ENCODE peak calls at places on chromosomes 5 and 9, in five cellular contexts. One of them, this sample, is unnamed.

GRCh38 chr9:76441551-76442322 is 17.2 kb upstream of the GCNT1 start:
- DNase-seq in A549: no peak
- DNase-seq in K562: peak; percentile 8
- DNase-seq in HepG2: no peak
- DNase-seq in GM12878: peak; percentile 72
- DNase-seq in this sample: no peak

GRCh38 chr9:104279535-104280215 is 185.6 kb downstream of the SMC2 start:
- DNase-seq in A549: no peak
- DNase-seq in K562: no peak
- DNase-seq in HepG2: no peak
- DNase-seq in GM12878: no peak
- DNase-seq in this sample: no peak

GRCh38 chr5:59123595-59124561 is 541.0 kb downstream of the RAB3C start:
- DNase-seq in A549: peak; percentile 60
- DNase-seq in K562: no peak
- DNase-seq in HepG2: no peak
- DNase-seq in GM12878: peak; percentile 52
- DNase-seq in this sample: no peak

GRCh38 chr5:90968319-90968718 is 409.7 kb downstream of the ADGRV1 start:
- DNase-seq in A549: no peak
- DNase-seq in K562: no peak
- DNase-seq in HepG2: no peak
- DNase-seq in GM12878: no peak
- DNase-seq in this sample: peak; percentile 36

GRCh38 chr5:110251366-110251765 is 475.1 kb downstream of the TMEM232 start:
- DNase-seq in A549: no peak
- DNase-seq in K562: no peak
- DNase-seq in HepG2: no peak
- DNase-seq in GM12878: no peak
- DNase-seq in this sample: no peak

GRCh38 chr5:10199700-10200099 is 50.0 kb downstream of the ATPSCKMT start:
- DNase-seq in A549: no peak
- DNase-seq in K562: no peak
- DNase-seq in HepG2: no peak
- DNase-seq in GM12878: no peak
- DNase-seq in this sample: no peak

GRCh38 chr5:132060501-132061161 is at the start of gene IL3:
- DNase-seq in A549: no peak
- DNase-seq in K562: no peak
- DNase-seq in HepG2: no peak
- DNase-seq in GM12878: no peak
- DNase-seq in this sample: peak; percentile 3

GRCh38 chr5:104430977-104431620 is 868.5 kb upstream of the NUDT12 start:
- DNase-seq in A549: no peak
- DNase-seq in K562: no peak
- DNase-seq in HepG2: no peak
- DNase-seq in GM12878: no peak
- DNase-seq in this sample: no peak

GRCh38 chr5:162768962-162769464 is 668.4 kb upstream of the CCNG1 start:
- DNase-seq in A549: no peak
- DNase-seq in K562: no peak
- DNase-seq in HepG2: no peak
- DNase-seq in GM12878: peak; percentile 9
- DNase-seq in this sample: no peak

GRCh38 chr5:14665110-14665822 is 748 bp downstream of the OTULIN start:
- DNase-seq in A549: peak; percentile 29
- DNase-seq in K562: peak; percentile 70
- DNase-seq in HepG2: peak; percentile 70
- DNase-seq in GM12878: no peak
- DNase-seq in this sample: peak; percentile 53

GRCh38 chr5:124103671-124104070 is 591.7 kb downstream of the CSNK1G3 start:
- DNase-seq in A549: no peak
- DNase-seq in K562: no peak
- DNase-seq in HepG2: no peak
- DNase-seq in GM12878: no peak
- DNase-seq in this sample: no peak

GRCh38 chr5:5220896-5221295 is 80.8 kb downstream of the ADAMTS16 start:
- DNase-seq in A549: no peak
- DNase-seq in K562: no peak
- DNase-seq in HepG2: no peak
- DNase-seq in GM12878: no peak
- DNase-seq in this sample: no peak

GRCh38 chr5:8329773-8330172 is 460.8 kb downstream of the MTRR start:
- DNase-seq in A549: peak; percentile 6
- DNase-seq in K562: no peak
- DNase-seq in HepG2: no peak
- DNase-seq in GM12878: no peak
- DNase-seq in this sample: no peak

GRCh38 chr5:135951807-135952206 is 3.0 kb downstream of the LECT2 start:
- DNase-seq in A549: no peak
- DNase-seq in K562: no peak
- DNase-seq in HepG2: no peak
- DNase-seq in GM12878: no peak
- DNase-seq in this sample: no peak

GRCh38 chr5:95715799-95716461 is 15.2 kb upstream of the RHOBTB3 start:
- DNase-seq in A549: peak; percentile 11
- DNase-seq in K562: no peak
- DNase-seq in HepG2: no peak
- DNase-seq in GM12878: no peak
- DNase-seq in this sample: no peak

GRCh38 chr9:89387197-89387849 is 69.0 kb downstream of the SECISBP2 start:
- DNase-seq in A549: no peak
- DNase-seq in K562: no peak
- DNase-seq in HepG2: no peak
- DNase-seq in GM12878: no peak
- DNase-seq in this sample: no peak

GRCh38 chr9:13190040-13190439 is 89.5 kb downstream of the MPDZ start:
- DNase-seq in A549: no peak
- DNase-seq in K562: no peak
- DNase-seq in HepG2: no peak
- DNase-seq in GM12878: no peak
- DNase-seq in this sample: no peak

GRCh38 chr9:108606408-108606807 is 249.4 kb downstream of the ACTL7B start:
- DNase-seq in A549: peak; percentile 12
- DNase-seq in K562: no peak
- DNase-seq in HepG2: no peak
- DNase-seq in GM12878: no peak
- DNase-seq in this sample: no peak

GRCh38 chr9:76884823-76885222 is 21.1 kb downstream of the PRUNE2 start:
- DNase-seq in A549: no peak
- DNase-seq in K562: no peak
- DNase-seq in HepG2: no peak
- DNase-seq in GM12878: no peak
- DNase-seq in this sample: no peak

GRCh38 chr5:180522350-180522749 is 28.2 kb downstream of the CNOT6 start:
- DNase-seq in A549: no peak
- DNase-seq in K562: no peak
- DNase-seq in HepG2: no peak
- DNase-seq in GM12878: no peak
- DNase-seq in this sample: no peak

GRCh38 chr5:79959407-79959806 is 31.7 kb downstream of the MTX3 start:
- DNase-seq in A549: no peak
- DNase-seq in K562: no peak
- DNase-seq in HepG2: no peak
- DNase-seq in GM12878: no peak
- DNase-seq in this sample: no peak

GRCh38 chr5:172035039-172035438 is 28.6 kb upstream of the FBXW11 start:
- DNase-seq in A549: no peak
- DNase-seq in K562: no peak
- DNase-seq in HepG2: no peak
- DNase-seq in GM12878: peak; percentile 33
- DNase-seq in this sample: no peak

GRCh38 chr9:38292480-38292879 is 100.0 kb upstream of the ALDH1B1 start:
- DNase-seq in A549: no peak
- DNase-seq in K562: no peak
- DNase-seq in HepG2: no peak
- DNase-seq in GM12878: no peak
- DNase-seq in this sample: no peak

GRCh38 chr9:86341007-86341491 is 13.2 kb downstream of the TUT7 start:
- DNase-seq in A549: peak; percentile 13
- DNase-seq in K562: no peak
- DNase-seq in HepG2: no peak
- DNase-seq in GM12878: no peak
- DNase-seq in this sample: no peak

GRCh38 chr9:86342269-86342668 is 11.9 kb downstream of the TUT7 start:
- DNase-seq in A549: no peak
- DNase-seq in K562: no peak
- DNase-seq in HepG2: no peak
- DNase-seq in GM12878: no peak
- DNase-seq in this sample: no peak

GRCh38 chr9:86344818-86345217 is 9.4 kb downstream of the TUT7 start:
- DNase-seq in A549: no peak
- DNase-seq in K562: no peak
- DNase-seq in HepG2: no peak
- DNase-seq in GM12878: no peak
- DNase-seq in this sample: no peak

GRCh38 chr9:86337469-86338107 is 16.6 kb downstream of the TUT7 start:
- DNase-seq in A549: no peak
- DNase-seq in K562: no peak
- DNase-seq in HepG2: no peak
- DNase-seq in GM12878: no peak
- DNase-seq in this sample: no peak

GRCh38 chr9:86340356-86341006 is 13.7 kb downstream of the TUT7 start:
- DNase-seq in A549: no peak
- DNase-seq in K562: no peak
- DNase-seq in HepG2: no peak
- DNase-seq in GM12878: no peak
- DNase-seq in this sample: no peak
- TF ChIP-seq CHD2 in A549: no peak
- TF ChIP-seq CHD2 in K562: no peak
- TF ChIP-seq CHD2 in HepG2: no peak
- TF ChIP-seq CHD2 in GM12878: no peak
- TF ChIP-seq CHD2 in this sample: no peak

GRCh38 chr5:119752921-119753886 is 123.8 kb downstream of the FAM170A start:
- DNase-seq in A549: no peak
- DNase-seq in K562: no peak
- DNase-seq in HepG2: no peak
- DNase-seq in GM12878: no peak
- DNase-seq in this sample: no peak
- TF ChIP-seq SMC3 in A549: no peak
- TF ChIP-seq SMC3 in K562: no peak
- TF ChIP-seq SMC3 in HepG2: no peak
- TF ChIP-seq SMC3 in GM12878: no peak
- TF ChIP-seq SMC3 in this sample: no peak

GRCh38 chr5:140358738-140359310 is 1.2 kb upstream of the SLC4A9 start:
- DNase-seq in A549: peak; percentile 51
- DNase-seq in K562: no peak
- DNase-seq in HepG2: peak; percentile 37
- DNase-seq in GM12878: no peak
- DNase-seq in this sample: peak; percentile 50
- TF ChIP-seq CHD2 in A549: no peak
- TF ChIP-seq CHD2 in K562: no peak
- TF ChIP-seq CHD2 in HepG2: no peak
- TF ChIP-seq CHD2 in GM12878: no peak
- TF ChIP-seq CHD2 in this sample: no peak

DNA sequence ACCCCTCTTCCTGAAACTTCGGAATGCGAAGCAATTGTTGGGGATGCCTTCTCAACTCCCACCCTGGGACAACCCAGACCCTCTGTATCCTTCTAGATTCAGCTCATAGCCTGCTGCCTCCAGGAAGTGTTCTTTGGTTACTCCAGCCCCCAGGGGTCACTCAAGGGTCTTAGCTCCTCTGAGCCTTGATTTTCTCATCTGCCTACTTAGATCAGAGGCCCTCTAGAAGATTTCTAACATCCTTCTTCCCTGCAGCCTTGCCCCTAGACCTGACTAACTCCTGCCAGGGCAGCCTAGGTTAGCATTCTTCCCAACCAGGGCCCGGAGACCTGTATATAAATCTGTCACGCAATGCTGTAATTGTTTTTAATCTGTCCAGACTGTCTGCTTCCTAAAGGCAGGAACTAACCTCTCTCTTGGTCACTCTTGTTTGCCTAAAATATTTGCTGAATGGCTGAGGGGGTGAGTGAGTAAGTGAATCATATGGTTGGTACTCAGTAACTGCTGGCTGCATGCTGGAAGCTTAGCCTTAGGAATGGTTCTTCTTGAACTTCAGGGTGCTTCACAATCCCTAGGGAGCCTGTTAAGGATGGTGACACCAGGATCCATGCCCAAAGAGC is 8.2 kb downstream of the GALNT10 start:
- DNase-seq in A549: peak; percentile 92
- DNase-seq in K562: no peak
- DNase-seq in HepG2: peak; percentile 70
- DNase-seq in GM12878: no peak
- DNase-seq in this sample: no peak
- TF ChIP-seq SMC3 in A549: no peak
- TF ChIP-seq SMC3 in K562: no peak
- TF ChIP-seq SMC3 in HepG2: no peak
- TF ChIP-seq SMC3 in GM12878: no peak
- TF ChIP-seq SMC3 in this sample: no peak

GRCh38 chr5:153460421-153460820 is 30.0 kb upstream of the GRIA1 start:
- DNase-seq in A549: no peak
- DNase-seq in K562: no peak
- DNase-seq in HepG2: no peak
- DNase-seq in GM12878: no peak
- DNase-seq in this sample: no peak
- TF ChIP-seq CHD2 in A549: no peak
- TF ChIP-seq CHD2 in K562: no peak
- TF ChIP-seq CHD2 in HepG2: no peak
- TF ChIP-seq CHD2 in GM12878: no peak
- TF ChIP-seq CHD2 in this sample: no peak

GRCh38 chr9:124698265-124698664 is 72.8 kb downstream of the NR6A1 start:
- DNase-seq in A549: peak; percentile 14
- DNase-seq in K562: peak; percentile 63
- DNase-seq in HepG2: no peak
- DNase-seq in GM12878: no peak
- DNase-seq in this sample: peak; percentile 6
- TF ChIP-seq SMC3 in A549: no peak
- TF ChIP-seq SMC3 in K562: no peak
- TF ChIP-seq SMC3 in HepG2: no peak
- TF ChIP-seq SMC3 in GM12878: no peak
- TF ChIP-seq SMC3 in this sample: no peak

GRCh38 chr9:18385676-18386075 is 88.3 kb upstream of the ADAMTSL1 start:
- DNase-seq in A549: no peak
- DNase-seq in K562: no peak
- DNase-seq in HepG2: no peak
- DNase-seq in GM12878: no peak
- DNase-seq in this sample: no peak
- TF ChIP-seq CHD2 in A549: no peak
- TF ChIP-seq CHD2 in K562: no peak
- TF ChIP-seq CHD2 in HepG2: no peak
- TF ChIP-seq CHD2 in GM12878: no peak
- TF ChIP-seq CHD2 in this sample: no peak

GRCh38 chr5:153835891-153836515 is 202.7 kb downstream of the FAM114A2 start:
- DNase-seq in A549: no peak
- DNase-seq in K562: no peak
- DNase-seq in HepG2: no peak
- DNase-seq in GM12878: no peak
- DNase-seq in this sample: peak; percentile 24
- TF ChIP-seq SMC3 in A549: no peak
- TF ChIP-seq SMC3 in K562: no peak
- TF ChIP-seq SMC3 in HepG2: no peak
- TF ChIP-seq SMC3 in GM12878: no peak
- TF ChIP-seq SMC3 in this sample: no peak

This sample was measured in SK-N-SH.